ENCODE peak calls at places on chromosomes 7 and 10, in ten cellular contexts. L is Karpas-422; J is cardiac fibroblast; P is spleen; N is stomach; I is fibroblast of mammary gland; Y is fibroblast of pulmonary artery; D is CD8-positive, alpha-beta T cell; C is thoracic aorta; W is lung. U is an unnamed sample.

GRCh38 chr10:49769692-49770091 is 7.6 kb upstream of the OGDHL start:
- DNase-seq in L (no peak), J (no peak), P (no peak), N (no peak), I (no peak), Y (no peak), D (no peak), C (no peak), W (no peak), U (no peak)

GRCh38 chr7:41538810-41539724 is 163.8 kb downstream of the INHBA start:
- DNase-seq in L (no peak), J (peak), P (no peak), N (no peak), I (peak), Y (peak), D (no peak), C (no peak), W (no peak), U (no peak)

GRCh38 chr10:102523250-102524029 is 19.7 kb downstream of the SUFU start:
- DNase-seq in L (no peak), J (peak), P (peak), N (peak), I (peak), Y (peak), D (no peak), C (no peak), W (no peak), U (peak)

GRCh38 chr10:28249512-28249911 is 53.4 kb downstream of the MPP7 start:
- DNase-seq in L (no peak), J (no peak), P (no peak), N (no peak), I (no peak), Y (no peak), D (no peak), C (no peak), W (no peak), U (no peak)

GRCh38 chr7:27235387-27236052 is 7.1 kb upstream of the EVX1 start:
- DNase-seq in L (no peak), J (peak), P (no peak), N (peak), I (peak), Y (peak), D (no peak), C (no peak), W (no peak), U (no peak)

GRCh38 chr7:391961-392524 is 102.1 kb downstream of the FOXL3 start:
- DNase-seq in L (no peak), J (no peak), P (peak), N (peak), I (no peak), Y (no peak), D (no peak), C (no peak), W (no peak), U (no peak)

GRCh38 chr7:99694201-99694911 is 14.6 kb upstream of the CYP3A5 start:
- DNase-seq in L (no peak), J (no peak), P (no peak), N (no peak), I (no peak), Y (no peak), D (no peak), C (no peak), W (no peak), U (no peak)

GRCh38 chr7:100865971-100866720 is 1.0 kb upstream of the TRIP6 start:
- DNase-seq in L (no peak), J (peak), P (peak), N (peak), I (no peak), Y (no peak), D (peak), C (no peak), W (peak), U (no peak)

GRCh38 chr7:45328397-45329080 is 170.9 kb downstream of the RAMP3 start:
- DNase-seq in L (no peak), J (no peak), P (no peak), N (no peak), I (no peak), Y (no peak), D (no peak), C (no peak), W (no peak), U (no peak)

GRCh38 chr10:69334258-69335062 is 56.2 kb downstream of the HK1 start:
- DNase-seq in L (no peak), J (no peak), P (no peak), N (no peak), I (no peak), Y (no peak), D (no peak), C (no peak), W (no peak), U (no peak)

GRCh38 chr7:22858640-22859561 is 36.3 kb upstream of the TOMM7 start:
- DNase-seq in L (peak), J (peak), P (no peak), N (no peak), I (peak), Y (peak), D (no peak), C (no peak), W (no peak), U (peak)

GRCh38 chr7:127810691-127811660 is 159.0 kb downstream of the SND1 start:
- DNase-seq in L (no peak), J (no peak), P (no peak), N (no peak), I (no peak), Y (no peak), D (no peak), C (no peak), W (no peak), U (no peak)

GRCh38 chr7:31814187-31814586 is 127.2 kb downstream of the PPP1R17 start:
- DNase-seq in L (peak), J (peak), P (no peak), N (no peak), I (peak), Y (peak), D (no peak), C (no peak), W (no peak), U (no peak)

GRCh38 chr10:48412081-48412480 is 105.6 kb downstream of the MAPK8 start:
- DNase-seq in L (no peak), J (no peak), P (no peak), N (no peak), I (no peak), Y (no peak), D (no peak), C (no peak), W (no peak), U (no peak)

GRCh38 chr10:48414160-48414559 is 107.7 kb downstream of the MAPK8 start:
- DNase-seq in L (no peak), J (no peak), P (no peak), N (no peak), I (no peak), Y (no peak), D (no peak), C (no peak), W (no peak), U (no peak)

GRCh38 chr10:48410503-48410902 is 104.0 kb downstream of the MAPK8 start:
- DNase-seq in L (no peak), J (no peak), P (no peak), N (no peak), I (no peak), Y (no peak), D (no peak), C (no peak), W (no peak), U (no peak)

GRCh38 chr10:48412933-48413332 is 106.5 kb downstream of the MAPK8 start:
- DNase-seq in L (no peak), J (no peak), P (no peak), N (no peak), I (no peak), Y (no peak), D (no peak), C (no peak), W (no peak), U (no peak)

DNA sequence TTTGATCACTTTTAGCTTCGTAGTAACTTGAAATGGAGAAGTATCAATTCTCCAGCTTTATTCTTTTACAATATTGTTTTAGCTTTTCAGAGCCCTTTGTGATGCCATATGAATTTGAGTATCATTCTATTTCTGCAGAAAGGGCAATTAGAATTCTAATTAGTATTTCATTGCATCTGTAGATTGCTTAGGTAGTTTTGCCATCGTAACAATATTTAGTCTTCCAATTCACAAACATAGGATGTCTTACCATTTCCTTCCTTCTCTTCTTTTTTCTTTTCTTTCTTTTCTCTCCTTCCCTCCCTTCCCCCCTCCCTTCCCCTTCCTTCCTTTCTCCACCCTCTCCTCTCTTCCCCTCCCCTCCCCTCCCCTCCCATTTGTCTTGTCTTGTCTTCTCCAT is 105.0 kb downstream of the MAPK8 start:
- DNase-seq in L (no peak), J (no peak), P (no peak), N (no peak), I (no peak), Y (no peak), D (no peak), C (no peak), W (no peak), U (no peak)
- H3K4me3 ChIP-seq in L (no peak), J (no peak), P (no peak), N (no peak), I (no peak), Y (no peak), D (no peak), C (no peak), W (no peak), U (no peak)

DNA sequence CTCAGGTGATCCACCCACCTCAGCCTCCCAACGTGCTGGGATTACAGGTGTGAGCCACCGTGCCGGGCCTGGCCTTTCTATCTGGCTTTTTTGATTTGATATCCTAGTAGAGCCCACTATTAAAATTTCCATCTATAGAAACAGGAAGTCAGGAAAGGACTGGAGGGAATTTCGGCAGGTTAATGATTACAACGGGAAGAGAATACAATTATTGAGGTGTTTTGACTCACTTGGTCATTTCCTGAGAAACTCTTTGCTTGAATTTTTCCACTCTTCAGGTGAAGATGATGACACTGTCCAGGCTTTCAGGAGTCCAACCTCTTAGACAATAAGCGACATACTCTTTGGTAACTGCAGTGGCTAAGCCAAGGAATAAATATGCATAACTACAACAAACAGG is 1.1 kb upstream of the MKLN1 start:
- DNase-seq in L (peak), J (no peak), P (no peak), N (no peak), I (no peak), Y (peak), D (no peak), C (no peak), W (no peak), U (no peak)
- H3K4me3 ChIP-seq in L (peak), J (peak), P (no peak), N (peak), I (peak), Y (peak), D (peak), C (peak), W (no peak), U (no peak)

DNA sequence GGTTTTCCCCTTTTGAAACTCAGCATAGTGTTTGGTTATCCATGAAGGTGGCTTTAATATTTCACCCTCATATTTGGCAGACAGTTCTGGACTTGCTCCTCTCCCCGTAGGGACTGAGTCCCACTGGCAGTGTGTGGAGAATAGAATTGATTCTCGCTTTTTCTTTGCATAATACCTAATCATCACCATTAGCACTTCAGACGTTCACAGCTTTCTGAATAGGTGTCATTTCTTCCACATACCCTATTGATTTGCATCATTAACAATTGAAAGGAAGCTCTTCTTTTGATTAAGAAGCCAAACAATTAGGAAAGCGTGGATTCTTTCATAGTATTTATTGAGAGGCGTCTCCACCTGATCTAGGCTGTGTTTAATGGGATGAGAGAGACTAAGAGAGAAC is 250.1 kb upstream of the C7orf33 start:
- DNase-seq in L (no peak), J (no peak), P (no peak), N (no peak), I (no peak), Y (no peak), D (no peak), C (no peak), W (no peak), U (no peak)
- H3K4me3 ChIP-seq in L (no peak), J (no peak), P (no peak), N (no peak), I (no peak), Y (no peak), D (no peak), C (no peak), W (no peak), U (no peak)

GRCh38 chr7:114047889-114048288 is 129.1 kb upstream of the PPP1R3A start:
- DNase-seq in L (no peak), J (peak), P (no peak), N (no peak), I (peak), Y (peak), D (no peak), C (no peak), W (no peak), U (peak)
- H3K4me3 ChIP-seq in L (peak), J (no peak), P (no peak), N (peak), I (no peak), Y (no peak), D (peak), C (peak), W (no peak), U (no peak)

DNA sequence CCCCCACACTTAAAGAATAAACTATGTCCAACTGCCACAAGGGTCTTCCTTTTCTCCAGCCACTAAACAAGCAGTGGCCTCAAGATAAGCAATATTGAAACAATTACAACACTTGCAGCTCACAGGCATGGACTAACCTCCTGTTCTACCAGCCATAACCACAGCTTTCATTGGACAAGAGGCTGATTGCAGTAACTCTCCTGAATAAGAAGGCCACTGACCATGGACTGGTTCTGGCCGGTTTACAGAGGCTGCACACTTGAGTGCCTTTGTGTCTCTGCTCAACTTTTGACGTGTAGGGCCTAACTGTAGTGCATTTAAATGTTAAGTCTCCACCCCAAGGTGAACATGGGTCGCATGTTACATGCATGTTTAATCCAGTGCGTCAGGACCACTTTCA is 104.5 kb downstream of the STRA8 start:
- DNase-seq in L (no peak), J (no peak), P (no peak), N (no peak), I (no peak), Y (no peak), D (no peak), C (no peak), W (no peak), U (no peak)
- H3K4me3 ChIP-seq in L (no peak), J (no peak), P (no peak), N (no peak), I (no peak), Y (no peak), D (no peak), C (no peak), W (no peak), U (no peak)

GRCh38 chr10:86668297-86669165 is at the start of gene LDB3:
- DNase-seq in L (peak), J (peak), P (no peak), N (peak), I (no peak), Y (peak), D (no peak), C (peak), W (no peak), U (no peak)
- H3K4me3 ChIP-seq in L (peak), J (no peak), P (no peak), N (peak), I (no peak), Y (no peak), D (no peak), C (peak), W (no peak), U (no peak)

DNA sequence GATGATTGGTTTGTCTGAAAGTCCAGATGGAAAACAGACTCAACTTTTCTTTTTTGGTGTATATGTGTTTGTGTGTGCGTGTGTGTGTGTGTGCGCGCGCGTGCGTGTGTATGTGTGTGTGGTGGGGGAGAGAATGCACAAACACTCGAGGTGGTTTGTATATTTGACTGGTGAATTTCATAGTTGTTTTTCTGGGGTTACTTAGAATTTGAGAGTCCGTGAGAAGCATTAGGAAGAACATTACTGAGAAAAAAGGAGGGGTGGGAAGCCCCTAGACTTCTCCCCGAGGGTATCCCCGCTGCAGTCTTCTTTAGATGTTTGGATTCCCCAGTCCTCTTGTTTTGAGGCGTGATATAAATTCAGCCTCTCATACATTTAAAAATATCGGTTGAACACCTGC is 6.0 kb downstream of the CAMK1D start:
- DNase-seq in L (no peak), J (no peak), P (no peak), N (no peak), I (no peak), Y (no peak), D (no peak), C (no peak), W (no peak), U (no peak)
- H3K4me3 ChIP-seq in L (no peak), J (no peak), P (no peak), N (no peak), I (no peak), Y (no peak), D (no peak), C (no peak), W (no peak), U (no peak)

GRCh38 chr7:131071786-131072504 is 255.7 kb upstream of the MKLN1 start:
- DNase-seq in L (peak), J (peak), P (no peak), N (peak), I (peak), Y (peak), D (no peak), C (no peak), W (peak), U (no peak)
- H3K4me3 ChIP-seq in L (peak), J (peak), P (no peak), N (no peak), I (peak), Y (peak), D (no peak), C (peak), W (no peak), U (no peak)